ENCODE peak calls at places on chromosomes 16 and 17, in eight cellular contexts. One of them, this sample, is unnamed.

GRCh38 chr16:49488336-49488735 is 114.7 kb downstream of the C16orf78 start:
- DNase-seq in coronary artery: no peak
- DNase-seq in lung: no peak
- DNase-seq in posterior cingulate gyrus: no peak
- DNase-seq in tibial artery: no peak
- DNase-seq in EL: no peak
- DNase-seq in fibroblast of pulmonary artery: no peak
- DNase-seq in neural progenitor cell: no peak
- DNase-seq in this sample: no peak

GRCh38 chr16:1159973-1160772 is 7.3 kb downstream of the CACNA1H start:
- DNase-seq in neural progenitor cell: no peak
- DNase-seq in fibroblast of pulmonary artery: no peak
- DNase-seq in EL: no peak
- DNase-seq in lung: no peak
- DNase-seq in coronary artery: peak; percentile 85
- DNase-seq in posterior cingulate gyrus: no peak
- DNase-seq in tibial artery: peak; percentile 51
- DNase-seq in this sample: no peak

GRCh38 chr16:879461-879861 is 78.9 kb upstream of the GNG13 start:
- DNase-seq in tibial artery: no peak
- DNase-seq in EL: no peak
- DNase-seq in lung: no peak
- DNase-seq in posterior cingulate gyrus: no peak
- DNase-seq in neural progenitor cell: no peak
- DNase-seq in fibroblast of pulmonary artery: no peak
- DNase-seq in coronary artery: no peak
- DNase-seq in this sample: no peak

GRCh38 chr17:41679740-41680425 is 8.8 kb upstream of the EIF1 start:
- DNase-seq in tibial artery: no peak
- DNase-seq in neural progenitor cell: no peak
- DNase-seq in coronary artery: no peak
- DNase-seq in EL: no peak
- DNase-seq in lung: no peak
- DNase-seq in fibroblast of pulmonary artery: no peak
- DNase-seq in posterior cingulate gyrus: no peak
- DNase-seq in this sample: no peak

GRCh38 chr17:32015245-32016013 is 8.2 kb downstream of the LRRC37B start:
- DNase-seq in fibroblast of pulmonary artery: no peak
- DNase-seq in posterior cingulate gyrus: no peak
- DNase-seq in EL: no peak
- DNase-seq in neural progenitor cell: no peak
- DNase-seq in lung: no peak
- DNase-seq in coronary artery: no peak
- DNase-seq in tibial artery: no peak
- DNase-seq in this sample: peak; percentile 58

GRCh38 chr16:29926675-29927522 is 873 bp upstream of the KCTD13 start:
- DNase-seq in coronary artery: no peak
- DNase-seq in posterior cingulate gyrus: peak; percentile 25
- DNase-seq in lung: no peak
- DNase-seq in neural progenitor cell: no peak
- DNase-seq in fibroblast of pulmonary artery: no peak
- DNase-seq in EL: peak; percentile 49
- DNase-seq in tibial artery: no peak
- DNase-seq in this sample: no peak

GRCh38 chr16:28179354-28179753 is 32.4 kb downstream of the XPO6 start:
- DNase-seq in neural progenitor cell: no peak
- DNase-seq in posterior cingulate gyrus: no peak
- DNase-seq in tibial artery: no peak
- DNase-seq in lung: no peak
- DNase-seq in EL: peak; percentile 32
- DNase-seq in fibroblast of pulmonary artery: no peak
- DNase-seq in coronary artery: no peak
- DNase-seq in this sample: no peak

GRCh38 chr16:84286568-84287220 is 8.0 kb upstream of the WFDC1 start:
- DNase-seq in neural progenitor cell: no peak
- DNase-seq in lung: peak; percentile 59
- DNase-seq in coronary artery: peak; percentile 94
- DNase-seq in tibial artery: peak; percentile 64
- DNase-seq in EL: no peak
- DNase-seq in posterior cingulate gyrus: no peak
- DNase-seq in fibroblast of pulmonary artery: peak; percentile 31
- DNase-seq in this sample: peak; percentile 16

GRCh38 chr16:19008245-19008644 is 24.5 kb downstream of the TMC7 start:
- DNase-seq in lung: no peak
- DNase-seq in coronary artery: no peak
- DNase-seq in posterior cingulate gyrus: no peak
- DNase-seq in EL: peak; percentile 84
- DNase-seq in neural progenitor cell: peak; percentile 25
- DNase-seq in tibial artery: no peak
- DNase-seq in fibroblast of pulmonary artery: peak; percentile 68
- DNase-seq in this sample: peak; percentile 82

GRCh38 chr17:78875331-78875730 is 27.7 kb downstream of the CEP295NL start:
- DNase-seq in coronary artery: no peak
- DNase-seq in neural progenitor cell: no peak
- DNase-seq in posterior cingulate gyrus: no peak
- DNase-seq in lung: no peak
- DNase-seq in EL: no peak
- DNase-seq in tibial artery: no peak
- DNase-seq in fibroblast of pulmonary artery: no peak
- DNase-seq in this sample: no peak

GRCh38 chr16:20803192-20803560 is 3.1 kb downstream of the ERI2 start:
- DNase-seq in lung: no peak
- DNase-seq in tibial artery: no peak
- DNase-seq in EL: peak; percentile 44
- DNase-seq in posterior cingulate gyrus: no peak
- DNase-seq in neural progenitor cell: no peak
- DNase-seq in fibroblast of pulmonary artery: no peak
- DNase-seq in coronary artery: no peak
- DNase-seq in this sample: no peak

GRCh38 chr16:86642084-86642483 is 63.7 kb downstream of the FOXL1 start:
- DNase-seq in EL: no peak
- DNase-seq in neural progenitor cell: no peak
- DNase-seq in posterior cingulate gyrus: no peak
- DNase-seq in lung: no peak
- DNase-seq in coronary artery: no peak
- DNase-seq in tibial artery: no peak
- DNase-seq in fibroblast of pulmonary artery: no peak
- DNase-seq in this sample: no peak

GRCh38 chr16:28930652-28931051 is 1.1 kb upstream of the CD19 start:
- DNase-seq in coronary artery: no peak
- DNase-seq in fibroblast of pulmonary artery: no peak
- DNase-seq in EL: no peak
- DNase-seq in lung: no peak
- DNase-seq in tibial artery: no peak
- DNase-seq in neural progenitor cell: peak; percentile 88
- DNase-seq in posterior cingulate gyrus: no peak
- DNase-seq in this sample: no peak

GRCh38 chr17:68542698-68543463 is 30.7 kb downstream of the PRKAR1A start:
- DNase-seq in coronary artery: no peak
- DNase-seq in fibroblast of pulmonary artery: no peak
- DNase-seq in EL: no peak
- DNase-seq in posterior cingulate gyrus: no peak
- DNase-seq in neural progenitor cell: no peak
- DNase-seq in tibial artery: no peak
- DNase-seq in lung: peak; percentile 61
- DNase-seq in this sample: no peak

GRCh38 chr16:28491080-28491969 is 549 bp downstream of the CLN3 start:
- DNase-seq in fibroblast of pulmonary artery: peak; percentile 5
- DNase-seq in posterior cingulate gyrus: peak; percentile 33
- DNase-seq in lung: peak; percentile 46
- DNase-seq in tibial artery: peak; percentile 41
- DNase-seq in neural progenitor cell: peak; percentile 64
- DNase-seq in coronary artery: no peak
- DNase-seq in EL: peak; percentile 44
- DNase-seq in this sample: no peak

GRCh38 chr17:83173997-83174858 is 94.8 kb downstream of the METRNL start:
- DNase-seq in EL: no peak
- DNase-seq in posterior cingulate gyrus: peak; percentile 4
- DNase-seq in lung: peak; percentile 28
- DNase-seq in tibial artery: no peak
- DNase-seq in fibroblast of pulmonary artery: no peak
- DNase-seq in neural progenitor cell: peak; percentile 62
- DNase-seq in coronary artery: peak; percentile 68
- DNase-seq in this sample: no peak

GRCh38 chr17:40915721-40916256 is 21.7 kb downstream of the KRT23 start:
- DNase-seq in tibial artery: no peak
- DNase-seq in lung: no peak
- DNase-seq in fibroblast of pulmonary artery: peak; percentile 21
- DNase-seq in posterior cingulate gyrus: no peak
- DNase-seq in EL: peak; percentile 80
- DNase-seq in coronary artery: no peak
- DNase-seq in neural progenitor cell: no peak
- DNase-seq in this sample: no peak

GRCh38 chr17:7122386-7122785 is 7.8 kb upstream of the ASGR2 start:
- DNase-seq in fibroblast of pulmonary artery: peak; percentile 53
- DNase-seq in posterior cingulate gyrus: no peak
- DNase-seq in neural progenitor cell: no peak
- DNase-seq in EL: no peak
- DNase-seq in lung: no peak
- DNase-seq in tibial artery: no peak
- DNase-seq in coronary artery: no peak
- DNase-seq in this sample: no peak

GRCh38 chr17:41690497-41690896 is 1.8 kb downstream of the EIF1 start:
- DNase-seq in posterior cingulate gyrus: no peak
- DNase-seq in lung: no peak
- DNase-seq in neural progenitor cell: no peak
- DNase-seq in tibial artery: no peak
- DNase-seq in fibroblast of pulmonary artery: no peak
- DNase-seq in coronary artery: no peak
- DNase-seq in EL: no peak
- DNase-seq in this sample: no peak

GRCh38 chr16:15509593-15510520 is 75.5 kb downstream of the BMERB1 start:
- DNase-seq in EL: peak; percentile 40
- DNase-seq in coronary artery: no peak
- DNase-seq in tibial artery: no peak
- DNase-seq in lung: no peak
- DNase-seq in posterior cingulate gyrus: no peak
- DNase-seq in fibroblast of pulmonary artery: peak; percentile 22
- DNase-seq in neural progenitor cell: peak; percentile 52
- DNase-seq in this sample: peak; percentile 82

GRCh38 chr17:49393491-49394255 is 21.0 kb downstream of the PHB1 start:
- DNase-seq in fibroblast of pulmonary artery: peak; percentile 28
- DNase-seq in tibial artery: no peak
- DNase-seq in posterior cingulate gyrus: no peak
- DNase-seq in EL: no peak
- DNase-seq in coronary artery: no peak
- DNase-seq in lung: no peak
- DNase-seq in neural progenitor cell: no peak
- DNase-seq in this sample: no peak

GRCh38 chr16:82926500-82926899 is 299.7 kb downstream of the CDH13 start:
- DNase-seq in neural progenitor cell: no peak
- DNase-seq in posterior cingulate gyrus: no peak
- DNase-seq in coronary artery: no peak
- DNase-seq in tibial artery: no peak
- DNase-seq in fibroblast of pulmonary artery: no peak
- DNase-seq in lung: no peak
- DNase-seq in EL: no peak
- DNase-seq in this sample: no peak

This sample was measured in brain microvascular endothelial cell.